ENCODE peak calls at places on chromosomes 16 and 17, in four cellular contexts. One of them, this sample, is unnamed.

GRCh38 chr17:8469964-8470363 is 34.3 kb downstream of the NDEL1 start:
- DNase-seq in GM12865: no peak
- DNase-seq in AG10803: no peak
- DNase-seq in GM06990: no peak
- DNase-seq in this sample: no peak

GRCh38 chr17:41943492-41943891 is 13.1 kb downstream of the ODAD4 start:
- DNase-seq in AG10803: no peak
- DNase-seq in GM06990: no peak
- DNase-seq in GM12865: no peak
- DNase-seq in this sample: no peak

GRCh38 chr16:10045947-10046346 is 136.3 kb downstream of the GRIN2A start:
- DNase-seq in AG10803: no peak
- DNase-seq in GM12865: peak
- DNase-seq in GM06990: no peak
- DNase-seq in this sample: no peak

GRCh38 chr16:3174618-3175148 is 13.3 kb upstream of the OR1F1 start:
- DNase-seq in AG10803: no peak
- DNase-seq in GM12865: no peak
- DNase-seq in GM06990: no peak
- DNase-seq in this sample: no peak

GRCh38 chr16:87914812-87915211 is 21.5 kb downstream of the CA5A start:
- DNase-seq in GM12865: no peak
- DNase-seq in AG10803: no peak
- DNase-seq in GM06990: no peak
- DNase-seq in this sample: no peak

GRCh38 chr17:19507673-19508326 is 25.9 kb upstream of the SLC47A1 start:
- DNase-seq in GM12865: peak
- DNase-seq in AG10803: peak
- DNase-seq in GM06990: peak
- DNase-seq in this sample: peak

GRCh38 chr16:23896832-23897821 is 61.3 kb downstream of the PRKCB start:
- DNase-seq in GM12865: no peak
- DNase-seq in GM06990: no peak
- DNase-seq in AG10803: no peak
- DNase-seq in this sample: no peak

GRCh38 chr17:81650951-81651350 is 5.4 kb downstream of the PDE6G start:
- DNase-seq in GM06990: no peak
- DNase-seq in AG10803: no peak
- DNase-seq in GM12865: no peak
- DNase-seq in this sample: no peak

GRCh38 chr17:43924558-43924957 is 17.2 kb upstream of the MPP2 start:
- DNase-seq in AG10803: no peak
- DNase-seq in GM12865: no peak
- DNase-seq in GM06990: no peak
- DNase-seq in this sample: no peak

GRCh38 chr16:8229011-8229520 is 361.2 kb downstream of the TMEM114 start:
- DNase-seq in GM12865: no peak
- DNase-seq in AG10803: no peak
- DNase-seq in GM06990: no peak
- DNase-seq in this sample: no peak

GRCh38 chr16:2008631-2009301 is 855 bp downstream of the ZNF598 start:
- DNase-seq in AG10803: peak
- DNase-seq in GM12865: peak
- DNase-seq in GM06990: no peak
- DNase-seq in this sample: no peak

GRCh38 chr16:87735270-87736002 is 30.4 kb downstream of the KLHDC4 start:
- DNase-seq in AG10803: no peak
- DNase-seq in GM06990: no peak
- DNase-seq in GM12865: no peak
- DNase-seq in this sample: no peak

GRCh38 chr16:11032922-11033291 is 88.5 kb downstream of the CLEC16A start:
- DNase-seq in GM06990: no peak
- DNase-seq in GM12865: no peak
- DNase-seq in AG10803: peak
- DNase-seq in this sample: no peak

GRCh38 chr16:85524630-85525463 is 88.3 kb upstream of the GSE1 start:
- DNase-seq in AG10803: peak
- DNase-seq in GM12865: no peak
- DNase-seq in GM06990: no peak
- DNase-seq in this sample: peak

GRCh38 chr16:69423189-69423588 is 1.2 kb upstream of the CYB5B start:
- DNase-seq in AG10803: no peak
- DNase-seq in GM06990: no peak
- DNase-seq in GM12865: no peak
- DNase-seq in this sample: no peak

GRCh38 chr16:30437511-30438046 is 7.7 kb upstream of the DCTPP1 start:
- DNase-seq in GM12865: no peak
- DNase-seq in AG10803: no peak
- DNase-seq in GM06990: no peak
- DNase-seq in this sample: no peak

GRCh38 chr16:17389392-17389791 is 81.4 kb downstream of the XYLT1 start:
- DNase-seq in GM06990: no peak
- DNase-seq in AG10803: peak
- DNase-seq in GM12865: no peak
- DNase-seq in this sample: no peak

GRCh38 chr16:9976641-9977040 is 205.6 kb downstream of the GRIN2A start:
- DNase-seq in GM06990: no peak
- DNase-seq in GM12865: peak
- DNase-seq in AG10803: no peak
- DNase-seq in this sample: no peak

GRCh38 chr16:29811170-29811895 is 660 bp upstream of the PRRT2 start:
- DNase-seq in AG10803: peak
- DNase-seq in GM12865: peak
- DNase-seq in GM06990: peak
- DNase-seq in this sample: peak

GRCh38 chr16:86061318-86061695 is 162.3 kb downstream of the IRF8 start:
- DNase-seq in GM06990: no peak
- DNase-seq in GM12865: no peak
- DNase-seq in AG10803: no peak
- DNase-seq in this sample: peak

GRCh38 chr16:88458039-88458772 is 5.1 kb downstream of the ZFPM1 start:
- DNase-seq in GM12865: no peak
- DNase-seq in GM06990: no peak
- DNase-seq in AG10803: no peak
- DNase-seq in this sample: no peak

GRCh38 chr17:59829217-59830006 is 63.3 kb downstream of the TUBD1 start:
- DNase-seq in GM06990: peak
- DNase-seq in AG10803: peak
- DNase-seq in GM12865: peak
- DNase-seq in this sample: no peak

GRCh38 chr17:14745122-14745521 is 444.2 kb downstream of the HS3ST3B1 start:
- DNase-seq in GM12865: no peak
- DNase-seq in GM06990: no peak
- DNase-seq in AG10803: peak
- DNase-seq in this sample: no peak

GRCh38 chr17:32320847-32321246 is 21.1 kb downstream of the C17orf75 start:
- DNase-seq in GM12865: no peak
- DNase-seq in AG10803: no peak
- DNase-seq in GM06990: no peak
- DNase-seq in this sample: no peak

GRCh38 chr17:64008346-64008745 is 10.2 kb downstream of the PRR29 start:
- DNase-seq in GM12865: no peak
- DNase-seq in AG10803: no peak
- DNase-seq in GM06990: no peak
- DNase-seq in this sample: no peak

GRCh38 chr17:30101686-30102390 is 14.8 kb upstream of the NSRP1 start:
- DNase-seq in GM12865: no peak
- DNase-seq in GM06990: no peak
- DNase-seq in AG10803: no peak
- DNase-seq in this sample: no peak

GRCh38 chr16:83513006-83513755 is 294.6 kb upstream of the HSBP1 start:
- DNase-seq in GM06990: no peak
- DNase-seq in AG10803: peak
- DNase-seq in GM12865: no peak
- DNase-seq in this sample: no peak

GRCh38 chr16:4358236-4358635 is 7.1 kb upstream of the PAM16 start:
- DNase-seq in GM12865: no peak
- DNase-seq in AG10803: no peak
- DNase-seq in GM06990: no peak
- DNase-seq in this sample: peak

GRCh38 chr16:53872248-53873221 is 168.6 kb downstream of the FTO start:
- DNase-seq in GM12865: no peak
- DNase-seq in AG10803: peak
- DNase-seq in GM06990: no peak
- DNase-seq in this sample: no peak

GRCh38 chr16:86865866-86866675 is 287.7 kb downstream of the FOXL1 start:
- DNase-seq in AG10803: peak
- DNase-seq in GM06990: no peak
- DNase-seq in GM12865: no peak
- DNase-seq in this sample: no peak

GRCh38 chr16:49910761-49911160 is 54.8 kb upstream of the ZNF423 start:
- DNase-seq in GM12865: no peak
- DNase-seq in GM06990: no peak
- DNase-seq in AG10803: no peak
- DNase-seq in this sample: no peak

GRCh38 chr17:4852504-4853075 is 19.4 kb downstream of the MINK1 start:
- DNase-seq in GM06990: no peak
- DNase-seq in GM12865: no peak
- DNase-seq in AG10803: peak
- DNase-seq in this sample: no peak

GRCh38 chr16:15776572-15776971 is 80.3 kb downstream of the MYH11 start:
- DNase-seq in GM12865: no peak
- DNase-seq in GM06990: no peak
- DNase-seq in AG10803: no peak
- DNase-seq in this sample: no peak

GRCh38 chr16:80527297-80527696 is 13.5 kb upstream of the DYNLRB2 start:
- DNase-seq in AG10803: peak
- DNase-seq in GM06990: peak
- DNase-seq in GM12865: peak
- DNase-seq in this sample: no peak

GRCh38 chr17:58279016-58279671 is 1.6 kb downstream of the MPO start:
- DNase-seq in GM06990: no peak
- DNase-seq in GM12865: no peak
- DNase-seq in AG10803: peak
- DNase-seq in this sample: peak

GRCh38 chr17:12078791-12079190 is 58.1 kb downstream of the MAP2K4 start:
- DNase-seq in GM12865: no peak
- DNase-seq in AG10803: peak
- DNase-seq in GM06990: no peak
- DNase-seq in this sample: no peak

GRCh38 chr17:27352481-27353460 is 58.9 kb downstream of the WSB1 start:
- DNase-seq in GM06990: no peak
- DNase-seq in AG10803: no peak
- DNase-seq in GM12865: no peak
- DNase-seq in this sample: no peak

DNA sequence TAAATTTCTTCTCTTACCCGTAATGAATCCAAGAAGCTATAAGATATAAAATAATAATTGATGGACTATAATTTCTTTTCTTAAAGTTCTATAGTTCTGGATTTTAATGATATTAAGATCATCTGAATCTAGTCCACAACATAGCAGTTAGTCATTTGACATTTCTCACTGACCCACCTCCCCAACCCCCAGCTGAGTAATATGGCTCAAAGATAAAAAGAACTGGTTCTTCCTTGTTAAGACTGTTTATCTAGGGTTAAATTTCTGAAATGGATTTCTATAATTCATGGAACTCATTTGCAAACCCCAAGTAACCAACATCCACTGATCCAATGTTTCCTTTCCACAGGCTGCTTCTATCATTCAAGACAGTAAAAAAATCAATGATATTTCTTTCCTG is 133.9 kb upstream of the SOX9 start:
- DNase-seq in GM06990: no peak
- DNase-seq in AG10803: no peak
- DNase-seq in GM12865: no peak
- DNase-seq in this sample: no peak
- H3K4me3 ChIP-seq in GM06990: no peak
- H3K4me3 ChIP-seq in AG10803: no peak
- H3K4me3 ChIP-seq in GM12865: no peak
- H3K4me3 ChIP-seq in this sample: no peak

DNA sequence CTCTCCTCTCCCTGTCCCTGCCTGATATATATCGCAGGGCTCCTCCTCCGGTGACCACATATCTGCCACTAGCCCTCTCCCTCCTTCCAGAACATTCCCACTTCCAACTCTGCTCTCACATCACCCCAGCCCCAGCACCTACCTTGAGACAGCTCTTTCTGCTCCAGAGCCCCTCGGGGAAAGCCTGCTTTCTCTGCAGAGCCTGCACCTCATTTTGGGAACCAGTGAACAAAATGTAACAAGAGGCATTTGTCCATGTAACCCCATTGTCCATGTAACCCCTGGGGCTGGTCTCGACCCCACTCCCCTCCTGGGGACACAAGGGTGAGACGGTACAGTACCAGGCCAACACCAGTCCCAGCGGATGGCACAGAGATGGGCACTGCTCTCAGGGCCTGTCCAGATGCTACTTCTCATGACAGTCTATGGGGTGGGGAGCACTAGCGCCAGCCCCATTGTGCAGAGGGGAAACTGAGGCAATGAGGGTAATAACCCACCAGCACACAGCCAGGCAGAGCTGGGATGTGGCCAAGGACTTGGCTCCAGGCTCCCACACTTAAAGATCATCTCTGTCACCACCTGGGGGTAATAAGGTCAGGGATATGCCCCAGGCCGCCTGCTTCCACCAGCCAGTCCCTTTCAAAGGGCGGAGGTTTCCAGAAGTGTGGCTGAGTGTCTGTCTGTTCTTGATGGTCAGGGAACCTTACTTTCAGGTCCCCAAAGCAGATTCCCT is 42.8 kb downstream of the TBC1D16 start:
- DNase-seq in GM06990: no peak
- DNase-seq in AG10803: no peak
- DNase-seq in GM12865: no peak
- DNase-seq in this sample: no peak
- H3K4me3 ChIP-seq in GM06990: no peak
- H3K4me3 ChIP-seq in AG10803: no peak
- H3K4me3 ChIP-seq in GM12865: no peak
- H3K4me3 ChIP-seq in this sample: no peak

DNA sequence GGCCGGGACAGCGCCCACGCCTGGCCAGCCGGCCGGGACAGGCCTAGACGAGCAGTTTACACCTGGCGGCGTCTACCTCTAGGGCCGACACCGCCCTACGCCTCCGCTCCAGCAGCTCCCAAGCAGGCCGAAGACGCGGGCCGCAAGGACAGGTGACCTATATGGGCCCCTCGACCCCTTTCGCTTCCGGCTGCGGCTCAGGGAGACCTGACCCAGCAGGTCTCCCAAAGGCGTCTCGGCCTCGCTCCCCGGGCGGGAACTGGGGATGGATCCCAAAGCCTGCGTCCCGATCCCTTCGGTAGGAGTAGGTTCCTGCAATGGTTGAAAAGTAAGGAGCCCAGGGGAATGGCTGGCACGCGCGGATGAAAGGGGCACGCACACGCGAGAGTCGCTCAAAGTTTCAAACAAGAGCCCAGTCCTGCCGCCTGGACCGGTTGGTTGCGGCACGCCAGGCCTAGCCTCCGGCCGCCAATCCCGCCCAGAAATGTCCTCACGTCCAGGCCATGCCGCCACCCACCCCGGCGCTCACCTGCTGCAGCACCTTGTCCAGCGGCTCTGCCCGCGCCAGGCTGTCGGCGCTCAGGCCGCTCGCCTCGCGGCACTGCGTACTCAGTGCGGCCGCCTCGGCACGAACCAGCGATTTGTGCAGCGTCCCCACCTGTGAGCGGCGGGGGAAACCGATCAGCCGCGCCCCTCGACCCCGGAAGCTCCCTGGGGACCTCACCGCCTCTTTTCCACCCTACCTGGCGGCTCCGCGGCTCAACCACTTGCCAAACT is 634 bp downstream of the ESRP2 start:
- DNase-seq in GM12865: no peak
- DNase-seq in AG10803: no peak
- DNase-seq in GM06990: no peak
- DNase-seq in this sample: peak
- H3K4me3 ChIP-seq in GM12865: no peak
- H3K4me3 ChIP-seq in AG10803: no peak
- H3K4me3 ChIP-seq in GM06990: no peak
- H3K4me3 ChIP-seq in this sample: peak

GRCh38 chr16:14013145-14013570 is 58.0 kb upstream of the MRTFB start:
- DNase-seq in GM12865: no peak
- DNase-seq in GM06990: no peak
- DNase-seq in AG10803: no peak
- DNase-seq in this sample: no peak
- H3K4me3 ChIP-seq in GM12865: no peak
- H3K4me3 ChIP-seq in GM06990: no peak
- H3K4me3 ChIP-seq in AG10803: no peak
- H3K4me3 ChIP-seq in this sample: no peak

This sample was measured in left lung.